ENCODE peak calls at places on chromosomes 5 and 9, in six cellular contexts. R is fibroblast of lung, J is A549, H is endodermal cell, C is neural progenitor cell, B is HFF-Myc. M is an unnamed sample.

GRCh38 chr5:14762568-14763216 is 98.2 kb downstream of the OTULIN start:
- DNase-seq in H (no peak), J (no peak), B (no peak), R (no peak), C (no peak), M (no peak)

GRCh38 chr9:2496160-2496559 is 125.4 kb upstream of the VLDLR start:
- DNase-seq in J (no peak), C (no peak), B (no peak), H (no peak), R (no peak), M (no peak)

GRCh38 chr9:88319936-88320747 is 68.1 kb upstream of the SPIN1 start:
- DNase-seq in B (no peak), R (peak), C (no peak), H (no peak), J (no peak), M (no peak)

GRCh38 chr5:64707191-64707590 is 16.9 kb downstream of the SHISAL2B start:
- DNase-seq in C (no peak), J (no peak), B (no peak), H (no peak), R (no peak), M (no peak)

GRCh38 chr5:86320266-86320665 is 297.5 kb upstream of the COX7C start:
- DNase-seq in H (no peak), J (no peak), C (no peak), R (no peak), B (no peak), M (peak)

GRCh38 chr9:37034320-37034937 is 361 bp upstream of the PAX5 start:
- DNase-seq in B (no peak), H (peak), C (peak), R (no peak), J (no peak), M (no peak)

GRCh38 chr9:136137321-136138054 is 18.8 kb upstream of the TMEM250 start:
- DNase-seq in B (no peak), R (no peak), J (no peak), C (no peak), H (no peak), M (no peak)

GRCh38 chr5:1246711-1247431 is 21.7 kb downstream of the SLC6A18 start:
- DNase-seq in C (peak), J (peak), B (no peak), H (peak), R (no peak), M (no peak)

GRCh38 chr5:74017786-74018211 is 391.8 kb downstream of the ARHGEF28 start:
- DNase-seq in B (no peak), J (no peak), H (peak), C (no peak), R (peak), M (no peak)

GRCh38 chr5:39192449-39193160 is 26.8 kb downstream of the FYB1 start:
- DNase-seq in B (no peak), C (no peak), R (no peak), J (no peak), H (no peak), M (no peak)

GRCh38 chr9:104269374-104269773 is 175.3 kb downstream of the SMC2 start:
- DNase-seq in B (no peak), C (no peak), H (no peak), R (no peak), J (no peak), M (no peak)

GRCh38 chr9:101791938-101792337 is 53.5 kb upstream of the GRIN3A start:
- DNase-seq in C (peak), B (no peak), J (peak), H (peak), R (no peak), M (no peak)

GRCh38 chr5:127957183-127957582 is 126.4 kb upstream of the SLC12A2 start:
- DNase-seq in J (peak), R (peak), H (no peak), B (peak), C (no peak), M (no peak)
- TF ChIP-seq CTCF in J (no peak), R (peak), H (no peak), B (no peak), C (no peak), M (no peak)

GRCh38 chr5:143142596-143143435 is 260.7 kb downstream of the NR3C1 start:
- DNase-seq in C (no peak), H (no peak), R (no peak), B (no peak), J (no peak), M (no peak)
- H3K4me3 ChIP-seq in C (no peak), H (no peak), R (no peak), B (no peak), J (no peak), M (no peak)

DNA sequence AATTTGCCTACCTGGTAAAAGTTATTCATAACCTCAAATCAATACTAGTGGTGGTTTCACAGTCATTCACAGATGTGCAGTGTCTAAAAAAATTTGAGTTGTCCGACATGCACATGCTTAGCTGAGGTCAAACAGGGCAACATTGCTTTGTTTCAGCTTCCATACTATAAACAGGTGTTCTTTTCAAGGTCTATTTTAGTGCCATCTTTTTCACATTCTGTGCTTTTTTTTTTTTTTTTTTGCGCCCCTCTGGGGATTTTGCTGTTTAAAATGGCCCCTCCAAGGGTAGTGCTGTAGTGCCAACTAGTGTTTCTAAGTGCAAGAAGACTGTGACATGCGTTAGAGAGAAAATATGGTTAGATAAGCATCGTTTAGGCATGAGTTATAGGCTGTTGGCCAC is 14.5 kb downstream of the PHAX start:
- DNase-seq in J (no peak), H (no peak), C (no peak), R (no peak), B (no peak), M (no peak)
- TF ChIP-seq CTCF in J (no peak), H (no peak), C (no peak), R (no peak), B (no peak), M (no peak)

DNA sequence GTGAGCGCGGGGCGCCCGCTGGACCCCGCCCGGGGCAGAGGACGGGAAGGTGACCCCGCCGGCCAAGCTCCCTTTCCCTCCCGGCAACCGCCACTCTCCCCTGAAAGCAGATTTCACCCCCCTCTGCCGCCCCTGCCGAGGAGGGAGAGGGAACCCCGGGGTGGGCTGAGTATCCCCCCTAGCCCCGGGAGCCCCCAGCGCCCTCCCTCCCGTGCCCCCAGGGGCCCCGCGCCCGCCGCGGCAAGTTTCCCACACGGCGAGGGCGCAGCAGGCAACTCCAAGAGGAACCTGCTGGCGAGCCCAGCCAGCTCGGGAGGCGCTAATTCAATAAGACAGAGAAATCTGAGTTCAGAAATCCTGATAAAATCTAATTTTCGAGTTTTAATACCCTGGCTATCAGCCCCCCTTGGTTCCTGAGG is 1.6 kb downstream of the NTNG2 start:
- DNase-seq in J (no peak), B (no peak), R (peak), H (peak), C (peak), M (no peak)
- H3K4me3 ChIP-seq in J (peak), B (no peak), R (peak), H (no peak), C (peak), M (peak)

GRCh38 chr5:152462021-152462721 is 57.1 kb upstream of the NMUR2 start:
- DNase-seq in J (peak), R (no peak), B (no peak), H (peak), C (no peak), M (no peak)
- TF ChIP-seq CTCF in J (peak), R (no peak), B (no peak), H (no peak), C (no peak), M (no peak)

GRCh38 chr5:42948961-42949347 is 91.2 kb downstream of the ANXA2R start:
- DNase-seq in J (no peak), B (no peak), H (no peak), R (peak), C (no peak), M (no peak)
- H3K4me3 ChIP-seq in J (peak), B (peak), H (no peak), R (peak), C (no peak), M (no peak)

GRCh38 chr5:45042283-45042682 is 233.5 kb downstream of the MRPS30 start:
- DNase-seq in H (no peak), C (no peak), B (no peak), R (no peak), J (no peak), M (no peak)

GRCh38 chr5:45035991-45036390 is 227.2 kb downstream of the MRPS30 start:
- DNase-seq in B (no peak), C (no peak), H (peak), R (no peak), J (no peak), M (no peak)

GRCh38 chr5:45037927-45038326 is 229.2 kb downstream of the MRPS30 start:
- DNase-seq in C (no peak), R (no peak), B (no peak), J (no peak), H (no peak), M (no peak)

DNA sequence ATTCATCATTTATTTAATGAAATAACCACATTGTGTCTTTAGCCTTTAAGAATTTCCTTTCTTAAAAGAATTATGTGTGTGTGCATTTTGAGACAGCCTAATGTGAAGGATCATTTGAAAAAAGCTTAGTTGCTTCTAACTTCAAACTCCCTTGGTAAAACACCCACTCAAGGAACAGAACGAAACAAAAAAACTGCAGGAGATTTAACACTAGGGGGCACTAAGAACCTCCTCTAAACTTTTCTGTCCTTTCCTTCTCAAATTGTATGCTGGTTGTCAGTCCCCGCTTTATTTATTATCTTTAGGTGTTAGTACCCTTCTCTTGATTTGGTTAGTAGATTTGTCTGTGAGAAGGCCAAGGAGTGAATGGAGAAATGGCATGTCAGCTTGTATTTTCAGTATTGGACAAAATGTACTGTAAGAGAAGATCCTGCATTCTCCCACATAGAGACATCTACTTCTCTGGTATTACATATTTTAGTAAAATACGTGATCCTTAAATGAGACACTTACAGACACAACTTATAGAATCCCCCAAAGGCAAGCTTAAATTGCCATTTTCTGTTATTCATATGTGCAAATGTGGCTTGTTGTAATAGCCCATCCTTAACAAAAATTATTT is 229.7 kb downstream of the MRPS30 start:
- DNase-seq in B (no peak), R (peak), J (peak), C (peak), H (no peak), M (no peak)
- TF ChIP-seq CTCF in B (peak), R (peak), J (peak), C (peak), H (peak), M (peak)

GRCh38 chr9:21803674-21804048 is 1.2 kb downstream of the MTAP start:
- DNase-seq in J (no peak), C (no peak), B (no peak), H (no peak), R (no peak), M (no peak)

GRCh38 chr9:21801683-21802417 is 586 bp upstream of the MTAP start:
- DNase-seq in R (peak), J (peak), H (peak), C (peak), B (peak), M (peak)

GRCh38 chr9:21802418-21803000 is at the start of gene MTAP:
- DNase-seq in R (peak), B (peak), J (peak), C (peak), H (peak), M (peak)

GRCh38 chr9:21804336-21804735 is 1.9 kb downstream of the MTAP start:
- DNase-seq in C (no peak), H (no peak), B (no peak), R (no peak), J (no peak), M (no peak)

DNA sequence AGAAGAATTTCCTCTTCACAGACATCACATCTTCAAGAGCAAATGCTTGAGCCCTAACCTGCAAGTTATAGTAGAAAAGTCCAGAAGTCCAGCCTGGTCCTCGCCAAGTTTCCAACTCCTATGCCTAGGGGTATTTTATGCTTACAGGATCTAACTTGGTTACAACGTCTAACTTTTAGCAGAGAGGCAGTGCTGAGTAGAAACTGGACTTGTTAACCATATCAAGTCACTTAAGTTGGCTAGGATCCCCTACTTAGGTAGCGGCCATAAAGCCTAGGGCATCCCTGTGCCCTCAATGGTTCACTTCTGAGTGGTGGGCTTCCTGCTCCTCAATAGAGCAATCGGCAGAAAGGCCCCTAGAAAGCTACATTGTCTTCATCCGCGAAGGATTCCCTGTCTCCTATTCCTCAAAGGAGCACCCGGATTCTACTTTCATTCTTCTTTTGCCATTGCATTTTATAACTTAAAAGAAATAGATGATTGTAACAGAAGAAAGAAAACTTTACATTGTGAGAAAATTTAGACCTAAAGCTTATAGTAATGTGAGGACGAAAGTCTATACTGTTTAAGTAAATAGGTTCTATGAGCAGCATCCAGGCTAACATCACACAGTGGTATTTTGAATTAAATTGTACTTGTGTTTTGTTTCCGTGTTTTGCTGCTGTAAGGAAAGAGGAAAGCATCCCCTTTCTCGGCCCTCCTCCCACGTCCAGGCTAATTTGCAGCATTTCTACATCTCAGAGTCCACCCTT is 1.3 kb upstream of the MTAP start:
- DNase-seq in B (no peak), H (no peak), C (no peak), R (no peak), J (no peak), M (no peak)
- H3K4me3 ChIP-seq in B (peak), H (peak), C (peak), R (peak), J (peak), M (peak)